ENCODE peak calls at places on chromosomes 2 and 18, in four cellular contexts. B is HepG2, F is K562, E is IMR-90. H is an unnamed sample.

GRCh38 chr2:12717988-12718661 is 1.4 kb downstream of the TRIB2 start:
- DNase-seq in E (peak; percentile 27), F (no peak), B (no peak), H (no peak)

GRCh38 chr2:191247381-191248057 is 2.3 kb downstream of the MYO1B start:
- DNase-seq in F (no peak), B (peak; percentile 98), E (peak; percentile 98), H (peak; percentile 81)

GRCh38 chr2:101446869-101447268 is 28.0 kb downstream of the RFX8 start:
- DNase-seq in F (no peak), B (no peak), E (peak; percentile 93), H (no peak)

GRCh38 chr2:188966079-188966571 is 8.0 kb upstream of the COL3A1 start:
- DNase-seq in B (no peak), F (no peak), E (no peak), H (no peak)

GRCh38 chr2:60989256-60989655 is 28.3 kb upstream of the PEX13 start:
- DNase-seq in B (no peak), F (no peak), E (no peak), H (no peak)

GRCh38 chr2:110853516-110853915 is 121.1 kb downstream of the ACOXL start:
- DNase-seq in F (peak; percentile 35), E (peak; percentile 12), B (peak; percentile 42), H (peak; percentile 38)

GRCh38 chr2:10454505-10454904 is 6.4 kb upstream of the ODC1 start:
- DNase-seq in F (no peak), B (no peak), E (no peak), H (no peak)

GRCh38 chr2:197926673-197927072 is 122.3 kb downstream of the PLCL1 start:
- DNase-seq in E (no peak), B (no peak), F (no peak), H (no peak)

GRCh38 chr18:11050966-11051365 is 98.4 kb downstream of the PIEZO2 start:
- DNase-seq in E (no peak), B (no peak), F (no peak), H (no peak)

GRCh38 chr18:55501594-55502345 is 86.2 kb downstream of the TCF4 start:
- DNase-seq in B (no peak), E (peak; percentile 45), F (no peak), H (no peak)

GRCh38 chr18:23073996-23074606 is 61.2 kb upstream of the CABLES1 start:
- DNase-seq in B (no peak), E (no peak), F (no peak), H (no peak)

GRCh38 chr2:146985753-146986152 is 859.1 kb upstream of the ACVR2A start:
- DNase-seq in F (no peak), E (no peak), B (no peak), H (no peak)

GRCh38 chr2:19736191-19736831 is 165.5 kb downstream of the TTC32 start:
- DNase-seq in B (no peak), E (peak; percentile 68), F (no peak), H (no peak)

GRCh38 chr2:3257166-3257565 is 120.5 kb downstream of the EIPR1 start:
- DNase-seq in B (no peak), F (no peak), E (peak; percentile 22), H (no peak)

GRCh38 chr2:149058936-149059335 is 20.4 kb downstream of the LYPD6B start:
- DNase-seq in F (no peak), E (no peak), B (no peak), H (no peak)

GRCh38 chr2:144372484-144373195 is 147.3 kb downstream of the ZEB2 start:
- DNase-seq in B (no peak), F (no peak), E (no peak), H (no peak)

GRCh38 chr18:41128545-41128944 is 826.5 kb upstream of the PIK3C3 start:
- DNase-seq in E (peak; percentile 68), F (no peak), B (no peak), H (no peak)

GRCh38 chr2:48619526-48619925 is 1.9 kb downstream of the GTF2A1L start:
- DNase-seq in E (no peak), B (no peak), F (no peak), H (no peak)

GRCh38 chr2:161357097-161357496 is 48.9 kb downstream of the PSMD14 start:
- DNase-seq in E (no peak), F (no peak), B (no peak), H (no peak)

GRCh38 chr2:100446696-100447095 is 23.6 kb upstream of the NMS start:
- DNase-seq in E (peak; percentile 1), B (no peak), F (no peak), H (no peak)

GRCh38 chr2:168434164-168434563 is 21.9 kb upstream of the CERS6 start:
- DNase-seq in F (no peak), E (no peak), B (no peak), H (no peak)

GRCh38 chr2:1564506-1564905 is 151.2 kb downstream of the TPO start:
- DNase-seq in F (no peak), B (no peak), E (no peak), H (no peak)

GRCh38 chr2:3461781-3462492 is 57.4 kb downstream of the ADI1 start:
- DNase-seq in E (peak; percentile 65), F (peak; percentile 71), B (peak; percentile 69), H (peak; percentile 56)

GRCh38 chr2:8488001-8488738 is 193.7 kb upstream of the ID2 start:
- DNase-seq in E (no peak), F (no peak), B (no peak), H (no peak)

GRCh38 chr2:100285691-100286090 is 36.6 kb downstream of the LONRF2 start:
- DNase-seq in E (peak; percentile 83), F (no peak), B (no peak), H (no peak)

GRCh38 chr2:21658269-21658668 is 534.5 kb downstream of the TDRD15 start:
- DNase-seq in B (no peak), F (no peak), E (no peak), H (no peak)

GRCh38 chr2:76256689-76257088 is 546.0 kb upstream of the GCFC2 start:
- DNase-seq in E (no peak), B (no peak), F (no peak), H (peak; percentile 27)

GRCh38 chr2:144401036-144401435 is 118.9 kb downstream of the ZEB2 start:
- DNase-seq in F (no peak), E (no peak), B (no peak), H (no peak)

GRCh38 chr2:56582570-56582969 is 398.8 kb downstream of the CCDC85A start:
- DNase-seq in B (no peak), E (no peak), F (no peak), H (no peak)

GRCh38 chr2:56583796-56584313 is 400.1 kb downstream of the CCDC85A start:
- DNase-seq in F (no peak), B (no peak), E (no peak), H (no peak)

GRCh38 chr2:56576001-56576400 is 392.2 kb downstream of the CCDC85A start:
- DNase-seq in B (no peak), F (no peak), E (no peak), H (no peak)

DNA sequence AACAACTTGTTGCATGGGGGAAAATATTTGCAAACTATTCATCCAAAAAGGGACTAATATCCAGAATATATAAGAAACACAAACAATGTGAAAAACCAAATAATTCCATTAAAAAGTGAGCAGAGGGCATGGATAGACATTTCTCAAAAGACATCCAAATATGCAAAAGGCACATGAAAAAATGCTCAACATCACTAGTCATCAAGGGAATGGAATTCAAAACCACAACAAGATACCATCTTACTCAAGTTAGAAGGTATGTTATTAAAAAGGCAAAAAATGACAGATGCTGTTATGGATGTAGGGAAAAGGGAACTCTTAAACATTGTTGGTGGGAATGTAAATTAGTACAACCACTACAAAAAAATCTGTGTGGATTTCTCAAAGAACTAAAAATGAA is 396.5 kb downstream of the CCDC85A start:
- DNase-seq in E (peak; percentile 19), B (no peak), F (no peak), H (no peak)
- TF ChIP-seq MAZ in E (no peak), B (no peak), F (no peak), H (no peak)

GRCh38 chr2:42463570-42463969 is 30.2 kb downstream of the KCNG3 start:
- DNase-seq in F (no peak), E (no peak), B (no peak), H (no peak)
- TF ChIP-seq USF2 in F (no peak), E (no peak), B (no peak), H (no peak)

GRCh38 chr2:95375532-95376221 is 26.8 kb upstream of the FAHD2A start:
- DNase-seq in B (no peak), F (no peak), E (no peak), H (no peak)

GRCh38 chr2:95374029-95374428 is 28.5 kb upstream of the FAHD2A start:
- DNase-seq in F (no peak), B (no peak), E (no peak), H (no peak)

GRCh38 chr2:95376311-95377215 is 25.9 kb upstream of the FAHD2A start:
- DNase-seq in F (no peak), E (no peak), B (no peak), H (no peak)

GRCh38 chr2:95374451-95374915 is 28.0 kb upstream of the FAHD2A start:
- DNase-seq in B (no peak), F (no peak), E (no peak), H (no peak)

DNA sequence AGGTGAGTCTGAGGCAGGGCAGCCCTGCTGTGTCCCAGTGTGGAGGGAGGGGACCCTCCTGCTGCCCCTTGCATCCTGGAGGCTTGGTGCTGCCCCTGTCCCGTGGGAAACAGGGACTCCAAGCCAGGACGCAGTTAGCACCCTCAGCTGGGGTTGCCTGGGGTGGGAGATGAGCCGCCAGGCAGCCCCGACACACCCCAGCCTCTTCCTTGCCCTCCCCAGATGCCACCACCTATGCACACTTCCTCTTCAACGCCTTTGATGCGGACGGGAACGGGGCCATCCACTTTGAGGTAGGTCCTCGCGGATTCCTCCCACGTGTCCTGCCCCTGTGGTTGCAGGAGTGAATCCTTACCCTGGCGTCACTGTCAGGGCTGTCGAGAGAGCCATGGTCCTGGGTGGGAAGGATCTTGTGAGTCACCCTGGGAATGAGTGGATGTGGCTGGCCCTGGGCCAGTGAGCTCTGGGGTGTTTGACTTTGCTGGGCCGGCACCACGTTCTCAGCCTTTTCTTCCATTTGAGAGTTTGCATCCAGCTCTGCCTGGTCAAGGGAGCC is 27.5 kb upstream of the FAHD2A start:
- DNase-seq in E (peak; percentile 36), B (no peak), F (no peak), H (no peak)
- TF ChIP-seq CEBPB in E (no peak), B (no peak), F (no peak), H (no peak)

GRCh38 chr2:82795446-82795845 is 1663.6 kb downstream of the SUCLG1 start:
- DNase-seq in B (no peak), F (no peak), E (peak; percentile 12), H (no peak)

GRCh38 chr2:82796132-82796531 is 1662.9 kb downstream of the SUCLG1 start:
- DNase-seq in F (no peak), E (no peak), B (no peak), H (no peak)

GRCh38 chr2:82792316-82792715 is 1666.8 kb downstream of the SUCLG1 start:
- DNase-seq in B (no peak), F (no peak), E (no peak), H (no peak)

GRCh38 chr2:82789886-82790276 is 1669.2 kb downstream of the SUCLG1 start:
- DNase-seq in F (no peak), E (no peak), B (no peak), H (no peak)

GRCh38 chr2:82790277-82791021 is 1668.6 kb downstream of the SUCLG1 start:
- DNase-seq in B (peak; percentile 7), F (no peak), E (peak; percentile 11), H (peak; percentile 13)
- TF ChIP-seq MAZ in B (no peak), F (no peak), E (no peak), H (no peak)